ENCODE peak calls at places on chromosomes 4 and X, in ten cellular contexts. One of them, this sample, is unnamed.

GRCh38 chr4:71944956-71945355 is 86.8 kb upstream of the NPFFR2 start:
- DNase-seq in hypothalamus: no peak
- DNase-seq in stimulated activated CD4-positive, alpha-beta T cell treated with anti-CD3 and anti-CD28 coated beads, Interleukin-2, amount 100 ng/mL, for 24 hours: no peak
- DNase-seq in NCI-H774: no peak
- DNase-seq in activated CD4-positive, alpha-beta T cell treated with anti-CD3 and anti-CD28 coated beads for 1 hour: no peak
- DNase-seq in lower lobe of right lung: no peak
- DNase-seq in brain microvascular endothelial cell: peak; percentile 2
- DNase-seq in left ventricle myocardium inferior: no peak
- DNase-seq in central memory CD8-positive, alpha-beta T cell: no peak
- DNase-seq in activated naive CD4-positive, alpha-beta T cell treated with anti-CD3 and anti-CD28 coated beads for 36 hours: no peak
- DNase-seq in this sample: peak; percentile 42

GRCh38 chr4:37450911-37451310 is 206.4 kb downstream of the NWD2 start:
- DNase-seq in NCI-H774: no peak
- DNase-seq in lower lobe of right lung: no peak
- DNase-seq in activated naive CD4-positive, alpha-beta T cell treated with anti-CD3 and anti-CD28 coated beads for 36 hours: no peak
- DNase-seq in activated CD4-positive, alpha-beta T cell treated with anti-CD3 and anti-CD28 coated beads for 1 hour: no peak
- DNase-seq in left ventricle myocardium inferior: no peak
- DNase-seq in brain microvascular endothelial cell: no peak
- DNase-seq in central memory CD8-positive, alpha-beta T cell: no peak
- DNase-seq in hypothalamus: no peak
- DNase-seq in stimulated activated CD4-positive, alpha-beta T cell treated with anti-CD3 and anti-CD28 coated beads, Interleukin-2, amount 100 ng/mL, for 24 hours: no peak
- DNase-seq in this sample: no peak

GRCh38 chrX:22652596-22652995 is 347.2 kb upstream of the DDX53 start:
- DNase-seq in left ventricle myocardium inferior: no peak
- DNase-seq in activated CD4-positive, alpha-beta T cell treated with anti-CD3 and anti-CD28 coated beads for 1 hour: no peak
- DNase-seq in central memory CD8-positive, alpha-beta T cell: no peak
- DNase-seq in activated naive CD4-positive, alpha-beta T cell treated with anti-CD3 and anti-CD28 coated beads for 36 hours: no peak
- DNase-seq in hypothalamus: no peak
- DNase-seq in lower lobe of right lung: no peak
- DNase-seq in brain microvascular endothelial cell: peak; percentile 29
- DNase-seq in stimulated activated CD4-positive, alpha-beta T cell treated with anti-CD3 and anti-CD28 coated beads, Interleukin-2, amount 100 ng/mL, for 24 hours: no peak
- DNase-seq in NCI-H774: no peak
- DNase-seq in this sample: peak; percentile 48

GRCh38 chr4:161936625-161937133 is 227.1 kb downstream of the FSTL5 start:
- DNase-seq in activated CD4-positive, alpha-beta T cell treated with anti-CD3 and anti-CD28 coated beads for 1 hour: no peak
- DNase-seq in hypothalamus: no peak
- DNase-seq in NCI-H774: no peak
- DNase-seq in stimulated activated CD4-positive, alpha-beta T cell treated with anti-CD3 and anti-CD28 coated beads, Interleukin-2, amount 100 ng/mL, for 24 hours: no peak
- DNase-seq in central memory CD8-positive, alpha-beta T cell: no peak
- DNase-seq in lower lobe of right lung: no peak
- DNase-seq in activated naive CD4-positive, alpha-beta T cell treated with anti-CD3 and anti-CD28 coated beads for 36 hours: no peak
- DNase-seq in brain microvascular endothelial cell: peak; percentile 81
- DNase-seq in left ventricle myocardium inferior: no peak
- DNase-seq in this sample: peak; percentile 99

GRCh38 chrX:138775501-138775900 is 64.0 kb upstream of the FGF13 start:
- DNase-seq in NCI-H774: no peak
- DNase-seq in left ventricle myocardium inferior: no peak
- DNase-seq in stimulated activated CD4-positive, alpha-beta T cell treated with anti-CD3 and anti-CD28 coated beads, Interleukin-2, amount 100 ng/mL, for 24 hours: no peak
- DNase-seq in central memory CD8-positive, alpha-beta T cell: no peak
- DNase-seq in brain microvascular endothelial cell: no peak
- DNase-seq in activated naive CD4-positive, alpha-beta T cell treated with anti-CD3 and anti-CD28 coated beads for 36 hours: no peak
- DNase-seq in hypothalamus: no peak
- DNase-seq in lower lobe of right lung: no peak
- DNase-seq in activated CD4-positive, alpha-beta T cell treated with anti-CD3 and anti-CD28 coated beads for 1 hour: no peak
- DNase-seq in this sample: peak; percentile 25

GRCh38 chrX:24890677-24891076 is 125.1 kb downstream of the ARX start:
- DNase-seq in central memory CD8-positive, alpha-beta T cell: no peak
- DNase-seq in NCI-H774: no peak
- DNase-seq in hypothalamus: no peak
- DNase-seq in activated CD4-positive, alpha-beta T cell treated with anti-CD3 and anti-CD28 coated beads for 1 hour: no peak
- DNase-seq in stimulated activated CD4-positive, alpha-beta T cell treated with anti-CD3 and anti-CD28 coated beads, Interleukin-2, amount 100 ng/mL, for 24 hours: no peak
- DNase-seq in lower lobe of right lung: no peak
- DNase-seq in brain microvascular endothelial cell: no peak
- DNase-seq in activated naive CD4-positive, alpha-beta T cell treated with anti-CD3 and anti-CD28 coated beads for 36 hours: no peak
- DNase-seq in left ventricle myocardium inferior: no peak
- DNase-seq in this sample: no peak

GRCh38 chr4:151715881-151716280 is 44.9 kb downstream of the GATB start:
- DNase-seq in central memory CD8-positive, alpha-beta T cell: no peak
- DNase-seq in activated CD4-positive, alpha-beta T cell treated with anti-CD3 and anti-CD28 coated beads for 1 hour: no peak
- DNase-seq in hypothalamus: no peak
- DNase-seq in left ventricle myocardium inferior: no peak
- DNase-seq in NCI-H774: no peak
- DNase-seq in lower lobe of right lung: no peak
- DNase-seq in brain microvascular endothelial cell: no peak
- DNase-seq in activated naive CD4-positive, alpha-beta T cell treated with anti-CD3 and anti-CD28 coated beads for 36 hours: no peak
- DNase-seq in stimulated activated CD4-positive, alpha-beta T cell treated with anti-CD3 and anti-CD28 coated beads, Interleukin-2, amount 100 ng/mL, for 24 hours: no peak
- DNase-seq in this sample: no peak

GRCh38 chr4:42673084-42673429 is 16.2 kb upstream of the ATP8A1 start:
- DNase-seq in NCI-H774: no peak
- DNase-seq in activated CD4-positive, alpha-beta T cell treated with anti-CD3 and anti-CD28 coated beads for 1 hour: no peak
- DNase-seq in lower lobe of right lung: peak; percentile 76
- DNase-seq in brain microvascular endothelial cell: no peak
- DNase-seq in central memory CD8-positive, alpha-beta T cell: no peak
- DNase-seq in left ventricle myocardium inferior: peak; percentile 28
- DNase-seq in stimulated activated CD4-positive, alpha-beta T cell treated with anti-CD3 and anti-CD28 coated beads, Interleukin-2, amount 100 ng/mL, for 24 hours: no peak
- DNase-seq in activated naive CD4-positive, alpha-beta T cell treated with anti-CD3 and anti-CD28 coated beads for 36 hours: peak; percentile 68
- DNase-seq in hypothalamus: peak; percentile 3
- DNase-seq in this sample: peak; percentile 16

GRCh38 chr4:137749466-137749865 is 217.2 kb upstream of the PCDH18 start:
- DNase-seq in stimulated activated CD4-positive, alpha-beta T cell treated with anti-CD3 and anti-CD28 coated beads, Interleukin-2, amount 100 ng/mL, for 24 hours: no peak
- DNase-seq in brain microvascular endothelial cell: peak; percentile 15
- DNase-seq in lower lobe of right lung: no peak
- DNase-seq in NCI-H774: no peak
- DNase-seq in central memory CD8-positive, alpha-beta T cell: no peak
- DNase-seq in hypothalamus: no peak
- DNase-seq in left ventricle myocardium inferior: no peak
- DNase-seq in activated naive CD4-positive, alpha-beta T cell treated with anti-CD3 and anti-CD28 coated beads for 36 hours: no peak
- DNase-seq in activated CD4-positive, alpha-beta T cell treated with anti-CD3 and anti-CD28 coated beads for 1 hour: no peak
- DNase-seq in this sample: peak; percentile 14

GRCh38 chrX:3175659-3176438 is 134.6 kb downstream of the ARSF start:
- DNase-seq in central memory CD8-positive, alpha-beta T cell: no peak
- DNase-seq in left ventricle myocardium inferior: no peak
- DNase-seq in brain microvascular endothelial cell: no peak
- DNase-seq in activated naive CD4-positive, alpha-beta T cell treated with anti-CD3 and anti-CD28 coated beads for 36 hours: no peak
- DNase-seq in hypothalamus: no peak
- DNase-seq in NCI-H774: no peak
- DNase-seq in activated CD4-positive, alpha-beta T cell treated with anti-CD3 and anti-CD28 coated beads for 1 hour: no peak
- DNase-seq in stimulated activated CD4-positive, alpha-beta T cell treated with anti-CD3 and anti-CD28 coated beads, Interleukin-2, amount 100 ng/mL, for 24 hours: no peak
- DNase-seq in lower lobe of right lung: no peak
- DNase-seq in this sample: peak; percentile 56

GRCh38 chr4:111070390-111070789 is 447.5 kb upstream of the PITX2 start:
- DNase-seq in NCI-H774: no peak
- DNase-seq in hypothalamus: no peak
- DNase-seq in activated CD4-positive, alpha-beta T cell treated with anti-CD3 and anti-CD28 coated beads for 1 hour: no peak
- DNase-seq in left ventricle myocardium inferior: no peak
- DNase-seq in central memory CD8-positive, alpha-beta T cell: no peak
- DNase-seq in lower lobe of right lung: no peak
- DNase-seq in stimulated activated CD4-positive, alpha-beta T cell treated with anti-CD3 and anti-CD28 coated beads, Interleukin-2, amount 100 ng/mL, for 24 hours: no peak
- DNase-seq in brain microvascular endothelial cell: no peak
- DNase-seq in activated naive CD4-positive, alpha-beta T cell treated with anti-CD3 and anti-CD28 coated beads for 36 hours: no peak
- DNase-seq in this sample: no peak

GRCh38 chr4:21209854-21210253 is 509.6 kb downstream of the PACRGL start:
- DNase-seq in activated naive CD4-positive, alpha-beta T cell treated with anti-CD3 and anti-CD28 coated beads for 36 hours: no peak
- DNase-seq in brain microvascular endothelial cell: no peak
- DNase-seq in hypothalamus: no peak
- DNase-seq in NCI-H774: no peak
- DNase-seq in activated CD4-positive, alpha-beta T cell treated with anti-CD3 and anti-CD28 coated beads for 1 hour: no peak
- DNase-seq in stimulated activated CD4-positive, alpha-beta T cell treated with anti-CD3 and anti-CD28 coated beads, Interleukin-2, amount 100 ng/mL, for 24 hours: no peak
- DNase-seq in left ventricle myocardium inferior: no peak
- DNase-seq in central memory CD8-positive, alpha-beta T cell: no peak
- DNase-seq in lower lobe of right lung: no peak
- DNase-seq in this sample: no peak

GRCh38 chr4:86015412-86016350 is 344.2 kb downstream of the MAPK10 start:
- DNase-seq in left ventricle myocardium inferior: no peak
- DNase-seq in central memory CD8-positive, alpha-beta T cell: no peak
- DNase-seq in activated CD4-positive, alpha-beta T cell treated with anti-CD3 and anti-CD28 coated beads for 1 hour: no peak
- DNase-seq in brain microvascular endothelial cell: no peak
- DNase-seq in stimulated activated CD4-positive, alpha-beta T cell treated with anti-CD3 and anti-CD28 coated beads, Interleukin-2, amount 100 ng/mL, for 24 hours: no peak
- DNase-seq in lower lobe of right lung: no peak
- DNase-seq in NCI-H774: no peak
- DNase-seq in hypothalamus: no peak
- DNase-seq in activated naive CD4-positive, alpha-beta T cell treated with anti-CD3 and anti-CD28 coated beads for 36 hours: no peak
- DNase-seq in this sample: peak; percentile 12

GRCh38 chrX:150517303-150517896 is 51.0 kb upstream of the MTM1 start:
- DNase-seq in NCI-H774: no peak
- DNase-seq in left ventricle myocardium inferior: no peak
- DNase-seq in brain microvascular endothelial cell: peak; percentile 26
- DNase-seq in hypothalamus: no peak
- DNase-seq in central memory CD8-positive, alpha-beta T cell: no peak
- DNase-seq in activated CD4-positive, alpha-beta T cell treated with anti-CD3 and anti-CD28 coated beads for 1 hour: no peak
- DNase-seq in stimulated activated CD4-positive, alpha-beta T cell treated with anti-CD3 and anti-CD28 coated beads, Interleukin-2, amount 100 ng/mL, for 24 hours: no peak
- DNase-seq in lower lobe of right lung: no peak
- DNase-seq in activated naive CD4-positive, alpha-beta T cell treated with anti-CD3 and anti-CD28 coated beads for 36 hours: no peak
- DNase-seq in this sample: no peak